ENCODE peak calls at places on chromosome 3, in six cellular contexts. M is endodermal cell; X is M059J; W is left ventricle myocardium superior; L is activated CD4-positive, alpha-beta T cell treated with anti-CD3 and anti-CD28 coated beads, Interleukin-2, amount 10 ng/mL, durations not matched to agents 7 days and 5 days; K is T-helper 2 cell. I is an unnamed sample.

GRCh38 chr3:24156466-24156865 is 211.4 kb downstream of the NR1D2 start:
- DNase-seq in W (no peak), X (peak; percentile 88), K (no peak), L (no peak), M (no peak), I (no peak)

GRCh38 chr3:159760056-159760455 is 228.6 kb upstream of the IL12A start:
- DNase-seq in X (no peak), L (no peak), K (no peak), W (no peak), M (no peak), I (no peak)

GRCh38 chr3:155656466-155656865 is 88.4 kb downstream of the PLCH1 start:
- DNase-seq in X (no peak), W (no peak), M (no peak), K (no peak), L (no peak), I (no peak)

GRCh38 chr3:172404237-172404962 is 43.9 kb downstream of the GHSR start:
- DNase-seq in M (no peak), X (no peak), K (no peak), W (no peak), L (no peak), I (no peak)

GRCh38 chr3:190504354-190505125 is 9.3 kb upstream of the IL1RAP start:
- DNase-seq in M (no peak), X (peak; percentile 36), K (no peak), L (no peak), W (no peak), I (no peak)

GRCh38 chr3:147422226-147422933 is 13.2 kb downstream of the ZIC1 start:
- DNase-seq in K (no peak), X (no peak), W (no peak), M (peak; percentile 49), L (no peak), I (no peak)

GRCh38 chr3:57582470-57583168 is 14.5 kb downstream of the ARF4 start:
- DNase-seq in W (no peak), X (peak; percentile 68), M (peak; percentile 66), L (peak; percentile 22), K (no peak), I (no peak)

GRCh38 chr3:94076055-94076454 is 13.2 kb downstream of the NSUN3 start:
- DNase-seq in L (no peak), M (no peak), K (no peak), X (peak; percentile 49), W (no peak), I (no peak)

I was measured in GM12892.